ENCODE peak calls at places on chromosomes 5 and 9, in six cellular contexts. L is Calu3; R is germinal center; N is naive thymus-derived CD8-positive, alpha-beta T cell; S is sciatic nerve; H is midbrain. Y is an unnamed sample.

GRCh38 chr5:159768243-159768642 is 148.0 kb upstream of the ADRA1B start:
- DNase-seq in L (no peak), R (no peak), N (no peak), S (no peak), H (no peak), Y (no peak)

GRCh38 chr9:16921855-16922254 is 51.4 kb upstream of the BNC2 start:
- DNase-seq in L (no peak), R (no peak), N (no peak), S (no peak), H (no peak), Y (no peak)

GRCh38 chr5:126462239-126463014 is 39.2 kb downstream of the GRAMD2B start:
- DNase-seq in L (no peak), R (peak), N (no peak), S (no peak), H (no peak), Y (no peak)

GRCh38 chr9:116124472-116125040 is 29.0 kb upstream of the PAPPA start:
- DNase-seq in L (no peak), R (no peak), N (no peak), S (no peak), H (no peak), Y (no peak)

GRCh38 chr9:100880284-100880683 is 148.2 kb upstream of the PLPPR1 start:
- DNase-seq in L (no peak), R (no peak), N (no peak), S (no peak), H (no peak), Y (no peak)

GRCh38 chr5:10599113-10599512 is 35.2 kb downstream of the ANKRD33B start:
- DNase-seq in L (no peak), R (no peak), N (no peak), S (no peak), H (no peak), Y (no peak)

GRCh38 chr5:67081259-67081658 is 115.3 kb downstream of the CD180 start:
- DNase-seq in L (no peak), R (no peak), N (no peak), S (no peak), H (no peak), Y (no peak)

GRCh38 chr9:97557606-97558095 is 56.2 kb downstream of the TMOD1 start:
- DNase-seq in L (no peak), R (no peak), N (no peak), S (peak), H (peak), Y (no peak)

GRCh38 chr9:35714579-35715252 is 17.3 kb downstream of the TLN1 start:
- DNase-seq in L (no peak), R (no peak), N (no peak), S (no peak), H (no peak), Y (no peak)

GRCh38 chr9:12391839-12392509 is 301.2 kb upstream of the TYRP1 start:
- DNase-seq in L (no peak), R (no peak), N (no peak), S (no peak), H (no peak), Y (no peak)

GRCh38 chr9:37324261-37324683 is 98.2 kb upstream of the GRHPR start:
- DNase-seq in L (no peak), R (peak), N (no peak), S (no peak), H (peak), Y (no peak)

GRCh38 chr5:180668835-180669596 is 19.6 kb upstream of the FLT4 start:
- DNase-seq in L (no peak), R (no peak), N (no peak), S (no peak), H (no peak), Y (no peak)

GRCh38 chr5:154058055-154059038 is 19.6 kb downstream of the MFAP3 start:
- DNase-seq in L (peak), R (no peak), N (no peak), S (no peak), H (no peak), Y (no peak)

GRCh38 chr9:73565833-73566465 is 414.3 kb downstream of the ANXA1 start:
- DNase-seq in L (peak), R (no peak), N (no peak), S (no peak), H (peak), Y (no peak)

GRCh38 chr5:79800979-79801827 is 111.6 kb downstream of the CMYA5 start:
- DNase-seq in L (no peak), R (no peak), N (no peak), S (no peak), H (no peak), Y (no peak)

GRCh38 chr5:143412656-143413342 is 9.3 kb upstream of the NR3C1 start:
- DNase-seq in L (no peak), R (no peak), N (no peak), S (no peak), H (no peak), Y (no peak)

GRCh38 chr9:131817073-131817472 is 77.2 kb upstream of the RAPGEF1 start:
- DNase-seq in L (no peak), R (no peak), N (no peak), S (no peak), H (no peak), Y (no peak)

GRCh38 chr5:177457239-177458121 is 10.9 kb downstream of the PRR7 start:
- DNase-seq in L (peak), R (peak), N (peak), S (no peak), H (peak), Y (no peak)

GRCh38 chr5:106116682-106117081 is 1554.1 kb downstream of the EFNA5 start:
- DNase-seq in L (no peak), R (no peak), N (no peak), S (no peak), H (no peak), Y (no peak)

GRCh38 chr5:118405650-118406061 is 582.7 kb downstream of the DTWD2 start:
- DNase-seq in L (no peak), R (no peak), N (no peak), S (no peak), H (no peak), Y (no peak)

GRCh38 chr9:92974696-92975451 is 27.6 kb downstream of the FGD3 start:
- DNase-seq in L (no peak), R (no peak), N (no peak), S (no peak), H (no peak), Y (no peak)

GRCh38 chr5:138054863-138055558 is 22.1 kb upstream of the FAM13B start:
- DNase-seq in L (no peak), R (no peak), N (no peak), S (no peak), H (peak), Y (no peak)

GRCh38 chr5:69454460-69455249 is 37.9 kb upstream of the OCLN start:
- DNase-seq in L (no peak), R (no peak), N (no peak), S (no peak), H (no peak), Y (no peak)

GRCh38 chr5:108255468-108255867 is 126.4 kb downstream of the FBXL17 start:
- DNase-seq in L (no peak), R (no peak), N (no peak), S (no peak), H (no peak), Y (no peak)

GRCh38 chr5:13408616-13409015 is 535.9 kb downstream of the DNAH5 start:
- DNase-seq in L (no peak), R (no peak), N (no peak), S (no peak), H (no peak), Y (no peak)

GRCh38 chr5:114883675-114884074 is 286.0 kb downstream of the TRIM36 start:
- DNase-seq in L (no peak), R (no peak), N (no peak), S (no peak), H (no peak), Y (no peak)

GRCh38 chr5:36156124-36156601 is 4.3 kb downstream of the SKP2 start:
- DNase-seq in L (no peak), R (no peak), N (no peak), S (no peak), H (no peak), Y (no peak)

GRCh38 chr9:79026311-79026710 is 545.5 kb upstream of the TLE4 start:
- DNase-seq in L (no peak), R (no peak), N (no peak), S (no peak), H (no peak), Y (no peak)

GRCh38 chr9:109813310-109813709 is 33.3 kb downstream of the PALM2AKAP2 start:
- DNase-seq in L (no peak), R (no peak), N (no peak), S (no peak), H (no peak), Y (no peak)

Y was measured in cardiac septum.